ENCODE peak calls at places on chromosomes 16 and 17, in six cellular contexts. I is cardiac muscle cell, J is cerebellum, T is right cardiac atrium, B is T-helper 1 cell, D is HFF-Myc. F is an unnamed sample.

GRCh38 chr17:31609331-31609730 is 217.9 kb downstream of the RAB11FIP4 start:
- DNase-seq in I (peak), J (no peak), T (no peak), B (no peak), D (no peak), F (no peak)

GRCh38 chr17:49978501-49978900 is 9.5 kb downstream of the DLX4 start:
- DNase-seq in I (no peak), J (no peak), T (peak), B (no peak), D (no peak), F (no peak)

GRCh38 chr17:74369221-74369620 is 1.9 kb downstream of the GPR142 start:
- DNase-seq in I (no peak), J (no peak), T (peak), B (peak), D (no peak), F (no peak)

GRCh38 chr16:9103546-9103945 is 12.1 kb downstream of the HAPSTR1 start:
- DNase-seq in I (no peak), J (no peak), T (no peak), B (no peak), D (no peak), F (no peak)

GRCh38 chr17:69575346-69575761 is 160.9 kb downstream of the MAP2K6 start:
- DNase-seq in I (no peak), J (no peak), T (no peak), B (no peak), D (peak), F (peak)

GRCh38 chr17:67566656-67567055 is 151.1 kb upstream of the NOL11 start:
- DNase-seq in I (no peak), J (no peak), T (no peak), B (no peak), D (no peak), F (no peak)

GRCh38 chr16:58264961-58265479 is 29.8 kb downstream of the PRSS54 start:
- DNase-seq in I (no peak), J (no peak), T (no peak), B (no peak), D (peak), F (no peak)

GRCh38 chr17:80026359-80027042 is 9.2 kb downstream of the TBC1D16 start:
- DNase-seq in I (no peak), J (peak), T (no peak), B (no peak), D (no peak), F (peak)

GRCh38 chr16:27639588-27640276 is 89.8 kb downstream of the KATNIP start:
- DNase-seq in I (peak), J (peak), T (no peak), B (no peak), D (peak), F (peak)

F was measured in G401.